ENCODE peak calls at places on chromosomes 1 and 21, in seven cellular contexts. E is stimulated activated CD8-positive, alpha-beta memory T cell treated with anti-CD3 and anti-CD28 coated beads, Interleukin-4, amount 100 ng/mL, for 4 hours; G is AG08395; Q is NCI-H1436; C is naive thymus-derived CD8-positive, alpha-beta T cell; N is activated CD4-positive, alpha-beta T cell treated with anti-CD3 and anti-CD28 coated beads for 4 hours; J is stomach. O is an unnamed sample.

GRCh38 chr1:183166439-183166838 is 19.6 kb upstream of the LAMC2 start:
- DNase-seq in G (no peak), J (no peak), N (no peak), Q (no peak), C (no peak), E (no peak), O (no peak)

GRCh38 chr1:208534979-208535378 is 290.8 kb upstream of the PLXNA2 start:
- DNase-seq in G (no peak), E (no peak), N (no peak), C (no peak), J (no peak), Q (no peak), O (no peak)

GRCh38 chr21:43345046-43345745 is 81.7 kb downstream of the SIK1 start:
- DNase-seq in J (no peak), C (no peak), Q (no peak), N (no peak), E (no peak), G (no peak), O (no peak)

GRCh38 chr1:94757931-94758330 is 62.2 kb upstream of the SLC44A3 start:
- DNase-seq in C (no peak), Q (no peak), E (no peak), G (no peak), J (no peak), N (no peak), O (peak)

GRCh38 chr1:3756394-3756793 is 4.1 kb downstream of the CCDC27 start:
- DNase-seq in E (no peak), G (no peak), N (no peak), C (no peak), J (no peak), Q (no peak), O (no peak)

GRCh38 chr1:161140755-161141400 is 8.4 kb upstream of the DEDD start:
- DNase-seq in Q (no peak), G (no peak), J (no peak), E (no peak), N (no peak), C (no peak), O (no peak)

GRCh38 chr1:200366577-200367253 is 43.1 kb downstream of the ZNF281 start:
- DNase-seq in N (no peak), Q (no peak), G (no peak), E (no peak), C (no peak), J (no peak), O (peak)

GRCh38 chr1:8682573-8682972 is 134.9 kb downstream of the RERE start:
- DNase-seq in G (no peak), N (no peak), Q (no peak), C (no peak), E (no peak), J (no peak), O (no peak)

GRCh38 chr1:151346769-151347522 is at the start of gene RFX5:
- DNase-seq in E (peak), G (peak), J (peak), C (peak), Q (peak), N (peak), O (peak)

GRCh38 chr1:4652631-4653327 is 1.6 kb upstream of the AJAP1 start:
- DNase-seq in J (peak), N (peak), C (peak), E (no peak), Q (peak), G (peak), O (peak)

GRCh38 chr1:163162281-163162937 is 40.3 kb downstream of the RGS5 start:
- DNase-seq in N (no peak), G (no peak), J (no peak), Q (no peak), E (no peak), C (no peak), O (no peak)

GRCh38 chr1:7808253-7808844 is 24.3 kb downstream of the PER3 start:
- DNase-seq in N (no peak), C (no peak), E (no peak), J (no peak), Q (peak), G (peak), O (no peak)

GRCh38 chr1:185561629-185562028 is 172.6 kb upstream of the HMCN1 start:
- DNase-seq in Q (no peak), C (no peak), J (no peak), G (no peak), N (no peak), E (no peak), O (no peak)

GRCh38 chr1:25748531-25749205 is 51.3 kb upstream of the SELENON start:
- DNase-seq in N (no peak), E (no peak), G (no peak), Q (no peak), C (no peak), J (peak), O (no peak)

GRCh38 chr1:8211620-8212442 is 106.1 kb upstream of the SLC45A1 start:
- DNase-seq in C (no peak), Q (no peak), J (peak), E (no peak), G (peak), N (no peak), O (peak)

GRCh38 chr1:2951856-2952255 is 69.4 kb upstream of the ACTRT2 start:
- DNase-seq in N (no peak), G (no peak), Q (no peak), J (no peak), E (no peak), C (no peak), O (no peak)

GRCh38 chr1:12040457-12041051 is 21.3 kb downstream of the MIIP start:
- DNase-seq in C (no peak), N (no peak), E (no peak), G (peak), J (no peak), Q (peak), O (no peak)

GRCh38 chr1:114668784-114669561 is 876 bp downstream of the DENND2C start:
- DNase-seq in E (no peak), N (no peak), Q (no peak), C (no peak), J (no peak), G (peak), O (peak)

GRCh38 chr1:910311-910880 is 13.3 kb upstream of the SAMD11 start:
- DNase-seq in J (peak), N (no peak), G (no peak), C (no peak), Q (no peak), E (no peak), O (peak)

O was measured in mucosa of gallbladder.